ENCODE peak calls at places on chromosomes 12 and 14, in four cellular contexts. N is ELR; L is NCI-H1105; M is activated CD8-positive, alpha-beta memory T cell treated with anti-CD3 and anti-CD28 coated beads for 48 hours. C is an unnamed sample.

GRCh38 chr12:111444706-111445310 is 39.1 kb downstream of the SH2B3 start:
- DNase-seq in N (peak), M (no peak), L (no peak), C (no peak)

GRCh38 chr12:75854681-75855309 is 176.8 kb downstream of the PHLDA1 start:
- DNase-seq in M (no peak), N (peak), L (no peak), C (no peak)

GRCh38 chr14:93965287-93965821 is 11.0 kb downstream of the ASB2 start:
- DNase-seq in L (no peak), N (peak), M (no peak), C (no peak)

GRCh38 chr12:49962861-49963765 is 1.4 kb downstream of the AQP5 start:
- DNase-seq in L (no peak), N (no peak), M (no peak), C (peak)

GRCh38 chr12:115528466-115528865 is 749.0 kb downstream of the MED13L start:
- DNase-seq in N (no peak), M (no peak), L (no peak), C (no peak)

GRCh38 chr14:56237398-56237797 is 119.2 kb downstream of the PELI2 start:
- DNase-seq in N (no peak), M (no peak), L (no peak), C (no peak)

GRCh38 chr12:66428261-66428660 is 126.0 kb downstream of the HELB start:
- DNase-seq in N (no peak), L (no peak), M (no peak), C (no peak)

GRCh38 chr12:132685400-132685799 is 1.7 kb downstream of the POLE start:
- DNase-seq in L (no peak), M (no peak), N (no peak), C (no peak)

GRCh38 chr14:35341454-35342159 is 49.4 kb downstream of the PSMA6 start:
- DNase-seq in N (peak), M (no peak), L (peak), C (peak)

GRCh38 chr12:12717586-12718381 is 616 bp downstream of the CDKN1B start:
- DNase-seq in L (no peak), M (no peak), N (peak), C (no peak)